ENCODE peak calls at places on chromosomes 13 and 19, in eight cellular contexts. One of them, this sample, is unnamed.

GRCh38 chr19:15371786-15372380 is 7.7 kb downstream of the AKAP8 start:
- DNase-seq in ascending aorta: no peak
- DNase-seq in upper lobe of right lung: no peak
- DNase-seq in IMR-90: no peak
- DNase-seq in right atrium auricular region: no peak
- DNase-seq in heart right ventricle: no peak
- DNase-seq in iPS DF 6.9: no peak
- DNase-seq in fibroblast of lung: no peak
- DNase-seq in this sample: no peak

GRCh38 chr13:48144413-48145035 is 49.6 kb upstream of the MED4 start:
- DNase-seq in ascending aorta: peak; percentile 72
- DNase-seq in iPS DF 6.9: no peak
- DNase-seq in IMR-90: peak; percentile 45
- DNase-seq in upper lobe of right lung: no peak
- DNase-seq in heart right ventricle: peak; percentile 65
- DNase-seq in fibroblast of lung: no peak
- DNase-seq in right atrium auricular region: peak; percentile 67
- DNase-seq in this sample: no peak

GRCh38 chr13:80469841-80470378 is 129.0 kb upstream of the SPRY2 start:
- DNase-seq in iPS DF 6.9: no peak
- DNase-seq in upper lobe of right lung: no peak
- DNase-seq in heart right ventricle: peak; percentile 73
- DNase-seq in IMR-90: peak; percentile 31
- DNase-seq in ascending aorta: peak; percentile 93
- DNase-seq in fibroblast of lung: peak; percentile 82
- DNase-seq in right atrium auricular region: peak; percentile 95
- DNase-seq in this sample: peak; percentile 53

GRCh38 chr19:41866284-41866683 is 6.2 kb downstream of the RPS19 start:
- DNase-seq in upper lobe of right lung: no peak
- DNase-seq in fibroblast of lung: no peak
- DNase-seq in iPS DF 6.9: no peak
- DNase-seq in heart right ventricle: no peak
- DNase-seq in IMR-90: no peak
- DNase-seq in ascending aorta: no peak
- DNase-seq in right atrium auricular region: no peak
- DNase-seq in this sample: no peak

GRCh38 chr19:3976495-3977241 is 5.8 kb upstream of the DAPK3 start:
- DNase-seq in iPS DF 6.9: no peak
- DNase-seq in heart right ventricle: peak; percentile 5
- DNase-seq in fibroblast of lung: peak; percentile 31
- DNase-seq in IMR-90: no peak
- DNase-seq in right atrium auricular region: no peak
- DNase-seq in ascending aorta: no peak
- DNase-seq in upper lobe of right lung: no peak
- DNase-seq in this sample: no peak

GRCh38 chr13:33918199-33918932 is 100.4 kb downstream of the RFC3 start:
- DNase-seq in iPS DF 6.9: no peak
- DNase-seq in upper lobe of right lung: no peak
- DNase-seq in right atrium auricular region: no peak
- DNase-seq in IMR-90: peak; percentile 71
- DNase-seq in heart right ventricle: no peak
- DNase-seq in ascending aorta: no peak
- DNase-seq in fibroblast of lung: peak; percentile 82
- DNase-seq in this sample: peak; percentile 17

GRCh38 chr13:94722596-94722995 is 10.3 kb upstream of the SOX21 start:
- DNase-seq in right atrium auricular region: no peak
- DNase-seq in upper lobe of right lung: no peak
- DNase-seq in fibroblast of lung: peak; percentile 16
- DNase-seq in IMR-90: no peak
- DNase-seq in ascending aorta: no peak
- DNase-seq in iPS DF 6.9: no peak
- DNase-seq in heart right ventricle: no peak
- DNase-seq in this sample: no peak

GRCh38 chr13:18948664-18949488 is 232.7 kb downstream of the TUBA3C start:
- DNase-seq in IMR-90: no peak
- DNase-seq in upper lobe of right lung: no peak
- DNase-seq in fibroblast of lung: no peak
- DNase-seq in heart right ventricle: no peak
- DNase-seq in iPS DF 6.9: no peak
- DNase-seq in right atrium auricular region: no peak
- DNase-seq in ascending aorta: no peak
- DNase-seq in this sample: no peak

GRCh38 chr19:31286491-31286890 is 62.7 kb downstream of the TSHZ3 start:
- DNase-seq in upper lobe of right lung: peak; percentile 35
- DNase-seq in ascending aorta: peak; percentile 35
- DNase-seq in iPS DF 6.9: no peak
- DNase-seq in IMR-90: no peak
- DNase-seq in fibroblast of lung: no peak
- DNase-seq in heart right ventricle: no peak
- DNase-seq in right atrium auricular region: no peak
- DNase-seq in this sample: no peak

GRCh38 chr19:51948979-51949378 is 21.7 kb downstream of the ZNF613 start:
- DNase-seq in IMR-90: peak; percentile 23
- DNase-seq in upper lobe of right lung: no peak
- DNase-seq in fibroblast of lung: peak; percentile 37
- DNase-seq in right atrium auricular region: peak; percentile 59
- DNase-seq in heart right ventricle: peak; percentile 61
- DNase-seq in ascending aorta: no peak
- DNase-seq in iPS DF 6.9: no peak
- DNase-seq in this sample: no peak

GRCh38 chr13:48258002-48258401 is 25.0 kb downstream of the ITM2B start:
- DNase-seq in right atrium auricular region: no peak
- DNase-seq in ascending aorta: no peak
- DNase-seq in upper lobe of right lung: no peak
- DNase-seq in IMR-90: no peak
- DNase-seq in heart right ventricle: no peak
- DNase-seq in fibroblast of lung: no peak
- DNase-seq in iPS DF 6.9: no peak
- DNase-seq in this sample: no peak

GRCh38 chr19:45113628-45114027 is 20.6 kb downstream of the PPP1R37 start:
- DNase-seq in heart right ventricle: no peak
- DNase-seq in right atrium auricular region: no peak
- DNase-seq in IMR-90: no peak
- DNase-seq in upper lobe of right lung: no peak
- DNase-seq in fibroblast of lung: no peak
- DNase-seq in ascending aorta: no peak
- DNase-seq in iPS DF 6.9: no peak
- DNase-seq in this sample: no peak

GRCh38 chr19:17946965-17947784 is 14.4 kb downstream of the CCDC124 start:
- DNase-seq in heart right ventricle: no peak
- DNase-seq in iPS DF 6.9: no peak
- DNase-seq in ascending aorta: no peak
- DNase-seq in IMR-90: no peak
- DNase-seq in right atrium auricular region: no peak
- DNase-seq in fibroblast of lung: no peak
- DNase-seq in upper lobe of right lung: no peak
- DNase-seq in this sample: no peak

GRCh38 chr13:110605132-110605531 is 10.2 kb upstream of the NAXD start:
- DNase-seq in upper lobe of right lung: no peak
- DNase-seq in iPS DF 6.9: no peak
- DNase-seq in heart right ventricle: no peak
- DNase-seq in ascending aorta: no peak
- DNase-seq in IMR-90: no peak
- DNase-seq in right atrium auricular region: no peak
- DNase-seq in fibroblast of lung: no peak
- DNase-seq in this sample: no peak

GRCh38 chr13:98172570-98173405 is 4.3 kb downstream of the RNF113B start:
- DNase-seq in right atrium auricular region: no peak
- DNase-seq in IMR-90: peak; percentile 45
- DNase-seq in upper lobe of right lung: no peak
- DNase-seq in iPS DF 6.9: no peak
- DNase-seq in heart right ventricle: no peak
- DNase-seq in ascending aorta: no peak
- DNase-seq in fibroblast of lung: peak; percentile 62
- DNase-seq in this sample: no peak

GRCh38 chr19:36987091-36987490 is 71.0 kb downstream of the ZNF568 start:
- DNase-seq in IMR-90: no peak
- DNase-seq in heart right ventricle: no peak
- DNase-seq in fibroblast of lung: no peak
- DNase-seq in ascending aorta: no peak
- DNase-seq in iPS DF 6.9: no peak
- DNase-seq in upper lobe of right lung: no peak
- DNase-seq in right atrium auricular region: no peak
- DNase-seq in this sample: no peak

GRCh38 chr19:17235618-17236413 is 9.8 kb downstream of the OCEL1 start:
- DNase-seq in fibroblast of lung: peak; percentile 78
- DNase-seq in IMR-90: peak; percentile 76
- DNase-seq in right atrium auricular region: no peak
- DNase-seq in iPS DF 6.9: no peak
- DNase-seq in upper lobe of right lung: peak; percentile 87
- DNase-seq in ascending aorta: peak; percentile 84
- DNase-seq in heart right ventricle: no peak
- DNase-seq in this sample: no peak

DNA sequence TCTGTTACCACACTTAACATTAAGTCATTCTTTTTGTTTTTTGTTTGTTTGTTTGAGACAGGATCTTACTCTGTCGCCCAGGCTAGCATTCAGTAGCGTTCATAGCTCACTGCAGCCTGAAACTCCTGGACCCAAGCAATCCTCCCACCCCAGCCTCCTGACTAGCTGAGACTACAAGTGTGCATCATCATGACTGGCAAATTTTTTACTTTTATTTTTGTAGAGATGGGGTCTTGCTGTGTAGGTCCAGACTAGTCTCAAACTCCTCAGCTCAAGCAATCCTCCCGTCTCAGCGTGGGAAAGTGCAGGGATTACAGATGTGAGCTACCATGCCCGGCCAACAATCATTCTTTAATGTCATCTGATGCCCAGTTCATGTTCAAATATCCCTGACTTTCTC is 3.3 kb downstream of the ALDH16A1 start:
- DNase-seq in heart right ventricle: no peak
- DNase-seq in ascending aorta: no peak
- DNase-seq in iPS DF 6.9: no peak
- DNase-seq in IMR-90: no peak
- DNase-seq in upper lobe of right lung: no peak
- DNase-seq in right atrium auricular region: no peak
- DNase-seq in fibroblast of lung: no peak
- DNase-seq in this sample: no peak
- H3K4me1 ChIP-seq in heart right ventricle: peaks cover 53% of the 10 kb centered on the region
- H3K4me1 ChIP-seq in ascending aorta: no peaks in the 10 kb centered on the region
- H3K4me1 ChIP-seq in iPS DF 6.9: no peaks in the 10 kb centered on the region
- H3K4me1 ChIP-seq in IMR-90: no peaks in the 10 kb centered on the region
- H3K4me1 ChIP-seq in upper lobe of right lung: peaks cover 13% of the 10 kb centered on the region
- H3K4me1 ChIP-seq in right atrium auricular region: no peaks in the 10 kb centered on the region
- H3K4me1 ChIP-seq in fibroblast of lung: no peaks in the 10 kb centered on the region
- H3K4me1 ChIP-seq in this sample: no peaks in the 10 kb centered on the region

GRCh38 chr19:1408300-1409203 is 1.2 kb downstream of the DAZAP1 start:
- DNase-seq in IMR-90: peak; percentile 50
- DNase-seq in right atrium auricular region: no peak
- DNase-seq in upper lobe of right lung: peak; percentile 84
- DNase-seq in fibroblast of lung: peak; percentile 56
- DNase-seq in ascending aorta: no peak
- DNase-seq in iPS DF 6.9: no peak
- DNase-seq in heart right ventricle: peak; percentile 44
- DNase-seq in this sample: no peak
- H3K4me1 ChIP-seq in IMR-90: peaks cover 24% of the 10 kb centered on the region
- H3K4me1 ChIP-seq in right atrium auricular region: no peaks in the 10 kb centered on the region
- H3K4me1 ChIP-seq in upper lobe of right lung: peaks cover 47% of the 10 kb centered on the region
- H3K4me1 ChIP-seq in fibroblast of lung: peaks cover 24% of the 10 kb centered on the region
- H3K4me1 ChIP-seq in ascending aorta: peaks cover 31% of the 10 kb centered on the region
- H3K4me1 ChIP-seq in iPS DF 6.9: peaks cover 11% of the 10 kb centered on the region
- H3K4me1 ChIP-seq in heart right ventricle: peaks cover 56% of the 10 kb centered on the region
- H3K4me1 ChIP-seq in this sample: peaks cover 32% of the 10 kb centered on the region

GRCh38 chr19:43681826-43682225 is 11.9 kb upstream of the PLAUR start:
- DNase-seq in iPS DF 6.9: no peak
- DNase-seq in heart right ventricle: no peak
- DNase-seq in fibroblast of lung: no peak
- DNase-seq in upper lobe of right lung: no peak
- DNase-seq in ascending aorta: no peak
- DNase-seq in right atrium auricular region: no peak
- DNase-seq in IMR-90: no peak
- DNase-seq in this sample: no peak

GRCh38 chr19:43684326-43684725 is 14.4 kb upstream of the PLAUR start:
- DNase-seq in IMR-90: no peak
- DNase-seq in heart right ventricle: no peak
- DNase-seq in upper lobe of right lung: no peak
- DNase-seq in iPS DF 6.9: no peak
- DNase-seq in fibroblast of lung: no peak
- DNase-seq in right atrium auricular region: no peak
- DNase-seq in ascending aorta: no peak
- DNase-seq in this sample: no peak

GRCh38 chr19:43687660-43687997 is 17.7 kb upstream of the PLAUR start:
- DNase-seq in right atrium auricular region: no peak
- DNase-seq in IMR-90: no peak
- DNase-seq in ascending aorta: no peak
- DNase-seq in fibroblast of lung: no peak
- DNase-seq in upper lobe of right lung: no peak
- DNase-seq in iPS DF 6.9: no peak
- DNase-seq in heart right ventricle: no peak
- DNase-seq in this sample: no peak

GRCh38 chr19:43682824-43683661 is 13.1 kb upstream of the PLAUR start:
- DNase-seq in upper lobe of right lung: no peak
- DNase-seq in fibroblast of lung: no peak
- DNase-seq in right atrium auricular region: no peak
- DNase-seq in IMR-90: no peak
- DNase-seq in ascending aorta: no peak
- DNase-seq in heart right ventricle: no peak
- DNase-seq in iPS DF 6.9: no peak
- DNase-seq in this sample: no peak

DNA sequence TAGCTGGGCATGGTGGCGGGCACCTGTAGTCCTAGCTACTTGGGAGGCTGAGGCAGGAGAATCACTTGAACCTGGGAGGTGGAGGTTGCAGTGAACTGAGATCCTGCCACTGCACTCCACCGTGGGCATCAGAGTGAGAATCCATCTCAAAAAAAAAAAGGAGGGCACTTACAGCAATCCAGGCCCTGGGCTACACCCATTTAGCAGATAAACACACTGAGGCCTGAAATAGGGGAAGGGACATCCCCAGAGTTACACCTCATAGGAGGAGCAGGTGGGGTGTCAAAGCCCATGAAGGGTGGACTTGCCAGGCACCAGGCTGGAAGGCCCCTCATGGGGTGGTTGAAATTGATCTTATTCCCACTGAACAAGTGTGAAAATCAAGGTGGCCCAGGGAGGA is 13.9 kb upstream of the PLAUR start:
- DNase-seq in fibroblast of lung: no peak
- DNase-seq in right atrium auricular region: no peak
- DNase-seq in heart right ventricle: no peak
- DNase-seq in upper lobe of right lung: no peak
- DNase-seq in iPS DF 6.9: no peak
- DNase-seq in IMR-90: no peak
- DNase-seq in ascending aorta: no peak
- DNase-seq in this sample: no peak
- H3K4me1 ChIP-seq in fibroblast of lung: no peaks in the 10 kb centered on the region
- H3K4me1 ChIP-seq in right atrium auricular region: no peaks in the 10 kb centered on the region
- H3K4me1 ChIP-seq in heart right ventricle: no peaks in the 10 kb centered on the region
- H3K4me1 ChIP-seq in upper lobe of right lung: no peaks in the 10 kb centered on the region
- H3K4me1 ChIP-seq in iPS DF 6.9: no peaks in the 10 kb centered on the region
- H3K4me1 ChIP-seq in IMR-90: peaks cover 2% of the 10 kb centered on the region
- H3K4me1 ChIP-seq in ascending aorta: no peaks in the 10 kb centered on the region
- H3K4me1 ChIP-seq in this sample: no peaks in the 10 kb centered on the region

DNA sequence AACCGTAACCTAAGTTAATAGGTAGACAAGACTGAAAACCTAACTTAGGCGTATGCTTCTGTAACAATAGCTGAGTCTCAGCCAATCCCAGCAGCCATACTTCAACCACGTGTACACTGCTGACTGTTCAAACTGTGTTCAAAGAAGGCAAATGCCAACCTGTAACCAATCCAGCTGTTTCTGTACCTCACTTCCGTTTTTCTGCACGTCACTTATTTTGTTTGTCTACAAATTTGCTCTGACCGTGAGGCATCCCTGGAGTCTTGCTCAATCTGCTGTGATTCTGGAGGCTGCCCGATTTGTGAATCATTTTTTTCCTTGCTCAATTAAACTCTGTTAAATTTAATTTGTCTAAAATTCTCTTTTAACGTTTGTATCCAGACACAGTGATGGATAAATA is 59.2 kb downstream of the EDNRB start:
- DNase-seq in IMR-90: peak; percentile 82
- DNase-seq in heart right ventricle: peak; percentile 24
- DNase-seq in iPS DF 6.9: no peak
- DNase-seq in ascending aorta: no peak
- DNase-seq in right atrium auricular region: peak; percentile 73
- DNase-seq in upper lobe of right lung: no peak
- DNase-seq in fibroblast of lung: peak; percentile 49
- DNase-seq in this sample: no peak
- H3K4me1 ChIP-seq in IMR-90: peaks cover 14% of the 10 kb centered on the region
- H3K4me1 ChIP-seq in heart right ventricle: peaks cover 14% of the 10 kb centered on the region
- H3K4me1 ChIP-seq in iPS DF 6.9: peaks cover 4% of the 10 kb centered on the region
- H3K4me1 ChIP-seq in ascending aorta: no peaks in the 10 kb centered on the region
- H3K4me1 ChIP-seq in right atrium auricular region: no peaks in the 10 kb centered on the region
- H3K4me1 ChIP-seq in upper lobe of right lung: peaks cover 15% of the 10 kb centered on the region
- H3K4me1 ChIP-seq in fibroblast of lung: peaks cover 3% of the 10 kb centered on the region
- H3K4me1 ChIP-seq in this sample: no peaks in the 10 kb centered on the region

This sample was measured in Panc1.